ENCODE peak calls at places on chromosomes 6 and 20, in nine cellular contexts. P, A, K, M, E, D, C, H and L are unnamed samples. For H3K27me3, the result is how much of the 10 kb centered on the place peaks cover.

GRCh38 chr6:134175532-134176282 is 123.3 kb upstream of the SLC2A12 start:
- DNase-seq in M (peak), A (peak), C (peak), P (peak), H (peak), D (peak), K (peak), E (peak), L (peak)

GRCh38 chr6:136510782-136511181 is 39.4 kb downstream of the MAP7 start:
- DNase-seq in D (no peak), M (no peak), K (peak), P (no peak), E (no peak), C (no peak), H (no peak), A (no peak), L (no peak)

GRCh38 chr6:131400782-131401496 is 172.1 kb upstream of the ARG1 start:
- DNase-seq in D (no peak), E (no peak), A (no peak), C (no peak), K (no peak), P (no peak), H (no peak), M (no peak), L (no peak)

GRCh38 chr20:44433751-44434538 is 41.7 kb upstream of the TTPAL start:
- DNase-seq in D (no peak), A (peak), C (no peak), H (peak), K (no peak), E (no peak), P (no peak), M (no peak), L (no peak)

GRCh38 chr6:39893286-39893685 is 41.0 kb downstream of the MOCS1 start:
- DNase-seq in K (no peak), A (no peak), M (no peak), H (no peak), D (no peak), P (no peak), E (no peak), C (no peak), L (no peak)

GRCh38 chr20:7411075-7411474 is 529.2 kb downstream of the HAO1 start:
- DNase-seq in A (no peak), K (no peak), M (no peak), C (no peak), H (no peak), P (no peak), E (no peak), D (no peak), L (no peak)

GRCh38 chr6:44262467-44263356 is 2.6 kb downstream of the NFKBIE start:
- DNase-seq in P (no peak), D (no peak), C (peak), H (peak), E (no peak), A (no peak), K (no peak), M (no peak), L (no peak)

GRCh38 chr20:57654363-57654997 is 34.3 kb upstream of the ZBP1 start:
- DNase-seq in D (no peak), K (peak), H (peak), M (peak), P (peak), E (peak), A (peak), C (peak), L (no peak)

GRCh38 chr6:106413016-106413415 is 52.5 kb downstream of the CRYBG1 start:
- DNase-seq in K (no peak), C (no peak), P (no peak), H (no peak), A (no peak), E (no peak), D (no peak), M (no peak), L (no peak)

GRCh38 chr20:34300809-34301586 is 2.2 kb downstream of the AHCY start:
- DNase-seq in C (no peak), K (no peak), D (no peak), M (no peak), P (peak), H (no peak), A (no peak), E (no peak), L (no peak)

GRCh38 chr20:56630506-56631317 is 1.6 kb downstream of the TFAP2C start:
- DNase-seq in D (no peak), C (no peak), M (no peak), H (no peak), K (peak), P (no peak), A (peak), E (no peak), L (no peak)

GRCh38 chr20:23032679-23033078 is 2.4 kb upstream of the SSTR4 start:
- DNase-seq in K (no peak), H (no peak), E (no peak), C (no peak), P (no peak), M (no peak), A (no peak), D (no peak), L (no peak)

GRCh38 chr20:43911066-43911465 is 3.6 kb upstream of the TOX2 start:
- DNase-seq in E (peak), K (no peak), C (no peak), D (no peak), M (peak), A (no peak), P (peak), H (no peak), L (no peak)

GRCh38 chr6:130183271-130184222 is 39.2 kb downstream of the SAMD3 start:
- DNase-seq in D (no peak), H (no peak), M (no peak), P (no peak), C (no peak), E (no peak), A (no peak), K (no peak), L (no peak)

GRCh38 chr6:142804490-142804889 is 140.5 kb downstream of the HIVEP2 start:
- DNase-seq in E (no peak), C (no peak), A (no peak), M (no peak), P (no peak), D (no peak), H (no peak), K (no peak), L (no peak)

GRCh38 chr6:39178804-39179203 is 50.5 kb downstream of the KCNK5 start:
- DNase-seq in M (no peak), C (no peak), E (no peak), D (no peak), H (no peak), A (no peak), K (no peak), P (no peak), L (no peak)

GRCh38 chr20:50607850-50608749 is 83.2 kb downstream of the RIPOR3 start:
- DNase-seq in P (no peak), A (no peak), H (no peak), E (no peak), D (no peak), K (no peak), M (no peak), C (no peak), L (no peak)

GRCh38 chr6:34049395-34050342 is 96.2 kb downstream of the GRM4 start:
- DNase-seq in K (no peak), A (no peak), E (no peak), C (no peak), M (no peak), P (no peak), D (no peak), H (no peak), L (no peak)

GRCh38 chr6:125503181-125503580 is 201.4 kb upstream of the HDDC2 start:
- DNase-seq in M (no peak), C (no peak), P (no peak), A (no peak), K (no peak), H (no peak), E (no peak), D (no peak), L (no peak)

GRCh38 chr20:57514273-57514751 is 10.6 kb downstream of the CTCFL start:
- DNase-seq in M (peak), K (peak), D (peak), A (peak), E (peak), H (peak), P (peak), C (peak), L (no peak)

GRCh38 chr6:85453052-85453451 is 3.2 kb downstream of the NT5E start:
- DNase-seq in E (no peak), A (no peak), D (no peak), K (no peak), M (no peak), P (no peak), C (no peak), H (no peak), L (no peak)
- H3K27me3 ChIP-seq in E (under half), A (under half), D (under half), K (under half), M (under half), P (under half), C (under half), H (under half), L (under half)

GRCh38 chr6:70547905-70548304 is 18.8 kb upstream of the SDHAF4 start:
- DNase-seq in C (no peak), P (no peak), D (no peak), K (no peak), E (no peak), M (no peak), H (no peak), A (no peak), L (no peak)

GRCh38 chr6:70549327-70549726 is 17.4 kb upstream of the SDHAF4 start:
- DNase-seq in P (no peak), E (peak), A (no peak), D (no peak), C (no peak), K (no peak), M (no peak), H (no peak), L (no peak)

GRCh38 chr6:70551566-70551965 is 15.2 kb upstream of the SDHAF4 start:
- DNase-seq in A (no peak), H (no peak), C (no peak), D (no peak), E (no peak), P (no peak), M (no peak), K (no peak), L (no peak)

GRCh38 chr6:70552974-70553373 is 13.8 kb upstream of the SDHAF4 start:
- DNase-seq in A (no peak), D (no peak), P (no peak), E (no peak), M (no peak), C (no peak), K (no peak), H (no peak), L (no peak)

GRCh38 chr6:70547313-70547712 is 19.4 kb upstream of the SDHAF4 start:
- DNase-seq in C (no peak), P (peak), E (peak), K (no peak), D (no peak), A (no peak), H (no peak), M (no peak), L (no peak)
- H3K27ac ChIP-seq in C (no peak), P (no peak), E (no peak), K (no peak), D (no peak), A (no peak), H (no peak), M (no peak), L (no peak)

DNA sequence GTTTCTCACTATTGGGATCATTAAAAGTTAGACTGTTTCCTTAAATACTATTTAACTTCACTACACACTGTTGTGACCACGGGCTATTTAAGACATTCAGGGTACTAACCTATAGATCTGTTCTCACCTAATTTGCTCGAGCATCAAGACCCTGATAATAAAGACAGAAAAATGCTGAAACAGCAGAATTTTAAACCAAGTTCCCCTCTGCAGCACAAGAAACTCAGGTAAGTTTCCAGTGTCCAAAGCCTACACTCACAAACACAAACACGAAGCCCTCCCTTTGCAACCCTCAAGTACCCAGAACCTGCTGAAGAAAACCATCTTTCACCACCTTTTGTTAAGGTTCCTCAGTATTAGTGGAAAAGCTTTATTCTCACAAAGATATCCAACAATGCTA is 4.0 kb downstream of the SNX5 start:
- DNase-seq in C (no peak), D (no peak), A (no peak), H (no peak), K (no peak), P (no peak), E (no peak), M (no peak), L (no peak)
- H3K4me3 ChIP-seq in C (peak), D (no peak), A (no peak), H (no peak), K (no peak), P (peak), E (no peak), M (no peak), L (no peak)

DNA sequence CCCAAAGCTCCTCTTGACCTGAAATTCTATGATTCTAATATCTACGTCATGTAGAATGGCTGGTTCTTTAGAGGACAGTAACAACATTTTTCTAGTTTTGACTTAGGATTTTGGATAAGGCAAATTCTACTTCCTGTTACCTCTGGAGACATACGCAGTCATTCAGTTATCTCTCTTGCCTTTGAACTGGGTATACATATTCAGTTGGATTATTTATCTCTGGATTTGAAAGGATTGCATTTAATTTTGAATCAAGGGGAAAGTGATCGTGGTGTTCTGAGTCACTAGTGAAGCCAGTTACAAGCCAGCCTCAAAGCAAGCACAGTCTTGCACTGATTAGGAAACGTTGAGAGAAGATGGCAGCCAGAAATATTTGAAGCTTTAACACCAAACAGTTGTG is 35.3 kb upstream of the BCAS1 start:
- DNase-seq in D (no peak), P (no peak), A (no peak), H (no peak), C (no peak), M (no peak), E (no peak), K (no peak), L (no peak)
- H3K27me3 ChIP-seq in D (under half), P (under half), A (under half), H (under half), C (under half), M (under half), E (under half), K (under half), L (under half)

DNA sequence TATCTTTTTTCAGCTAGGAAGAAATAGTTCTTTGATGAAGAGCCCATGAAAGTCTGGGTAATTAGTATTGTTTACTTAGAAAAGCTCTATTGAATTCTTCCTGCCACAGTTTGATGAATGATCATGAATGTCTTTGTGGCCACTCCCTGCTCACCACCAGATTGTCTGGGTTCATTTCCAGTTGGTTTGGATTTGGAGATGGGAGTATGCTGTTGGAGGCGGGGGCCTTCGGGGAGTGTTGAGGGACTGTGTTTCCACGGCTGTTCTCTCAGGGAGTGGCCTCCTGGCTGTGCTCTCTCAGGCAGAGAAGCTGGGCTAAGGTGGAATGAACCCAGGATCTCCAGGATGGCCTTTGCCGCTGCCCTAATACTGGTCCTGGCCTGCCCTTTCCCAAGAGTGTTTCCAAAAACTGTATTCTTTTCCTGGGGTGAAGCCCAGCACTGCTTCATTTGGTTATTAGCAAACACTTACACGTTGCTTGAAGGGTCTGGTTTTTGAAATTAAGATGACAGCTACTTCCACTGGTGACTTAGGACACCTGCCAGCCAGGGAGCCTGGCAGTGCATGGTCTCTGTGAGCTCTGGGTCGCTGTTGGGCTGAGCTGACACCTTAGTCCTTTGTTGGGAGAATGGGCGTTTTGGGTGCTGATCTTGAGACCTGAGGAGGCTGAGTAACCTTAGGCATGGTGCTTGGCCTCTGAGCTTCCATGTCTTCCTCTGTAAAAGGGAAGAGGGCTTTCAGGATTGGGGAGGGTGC is 23.2 kb downstream of the PRPF6 start:
- DNase-seq in D (no peak), M (no peak), K (no peak), P (no peak), A (no peak), E (no peak), C (no peak), H (no peak), L (no peak)
- H3K27ac ChIP-seq in D (no peak), M (no peak), K (no peak), P (no peak), A (no peak), E (no peak), C (no peak), H (no peak), L (peak)

GRCh38 chr20:5080384-5080877 is 39.3 kb downstream of the PCNA start:
- DNase-seq in K (no peak), A (no peak), C (peak), D (peak), P (peak), H (no peak), E (peak), M (no peak), L (no peak)

GRCh38 chr20:5074050-5074674 is 45.6 kb downstream of the PCNA start:
- DNase-seq in M (no peak), K (no peak), A (no peak), E (no peak), H (no peak), P (no peak), C (no peak), D (no peak), L (no peak)

GRCh38 chr20:5081196-5081595 is 38.6 kb downstream of the PCNA start:
- DNase-seq in A (no peak), H (no peak), M (no peak), P (no peak), K (no peak), C (no peak), E (no peak), D (no peak), L (no peak)

GRCh38 chr20:5078399-5078958 is 41.3 kb downstream of the PCNA start:
- DNase-seq in K (no peak), D (peak), A (peak), M (peak), C (peak), E (peak), P (peak), H (peak), L (peak)

DNA sequence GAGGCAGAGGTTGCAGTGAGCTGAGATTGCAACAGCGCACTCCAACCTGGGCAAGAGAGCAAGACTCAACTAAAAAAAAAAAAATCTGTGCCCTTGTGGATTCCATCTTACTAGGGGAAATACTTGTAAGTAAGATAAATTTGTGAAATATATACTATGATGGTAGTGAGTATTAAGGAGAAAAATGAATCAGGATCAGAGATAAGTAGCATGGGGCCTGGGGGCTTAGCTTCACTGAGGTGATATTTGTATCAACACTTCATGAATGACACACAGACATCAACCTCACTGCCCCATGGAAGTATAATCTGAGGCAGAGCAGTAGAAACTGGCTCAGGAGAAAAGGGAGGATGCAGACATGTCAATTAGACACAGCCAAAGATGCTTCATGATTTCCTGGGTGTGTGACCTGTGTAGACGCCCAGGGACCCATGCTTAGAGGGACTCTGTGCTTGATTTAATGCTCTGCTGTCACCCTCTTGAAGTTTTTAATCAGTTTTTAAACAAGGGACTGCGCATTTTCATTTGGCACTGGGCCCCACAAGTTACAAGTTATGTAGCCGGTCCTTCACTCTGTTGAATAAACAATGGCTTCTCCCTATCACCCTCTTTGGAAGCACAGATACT is 41.9 kb downstream of the PCNA start:
- DNase-seq in H (no peak), M (no peak), D (no peak), E (no peak), K (no peak), C (no peak), A (no peak), P (no peak), L (no peak)
- H3K4me3 ChIP-seq in H (peak), M (no peak), D (no peak), E (peak), K (no peak), C (peak), A (no peak), P (peak), L (peak)

GRCh38 chr6:127842562-127842961 is 58.3 kb downstream of the THEMIS start:
- DNase-seq in E (no peak), H (no peak), P (no peak), D (peak), A (no peak), C (no peak), M (no peak), K (no peak), L (no peak)

GRCh38 chr6:127845242-127845641 is 55.6 kb downstream of the THEMIS start:
- DNase-seq in A (no peak), M (no peak), H (no peak), K (no peak), D (no peak), E (no peak), C (no peak), P (no peak), L (no peak)

GRCh38 chr6:127841811-127842210 is 59.0 kb downstream of the THEMIS start:
- DNase-seq in M (no peak), K (no peak), C (no peak), E (peak), A (no peak), D (no peak), H (no peak), P (peak), L (no peak)

GRCh38 chr6:127844529-127844928 is 56.3 kb downstream of the THEMIS start:
- DNase-seq in P (no peak), E (peak), A (no peak), K (no peak), H (no peak), M (no peak), D (no peak), C (no peak), L (no peak)

GRCh38 chr6:127843582-127843981 is 57.3 kb downstream of the THEMIS start:
- DNase-seq in C (no peak), E (no peak), M (no peak), P (no peak), A (no peak), D (no peak), H (no peak), K (no peak), L (no peak)
- H3K27me3 ChIP-seq in C (under half), E (under half), M (under half), P (under half), A (under half), D (under half), H (under half), K (under half), L (under half)

DNA sequence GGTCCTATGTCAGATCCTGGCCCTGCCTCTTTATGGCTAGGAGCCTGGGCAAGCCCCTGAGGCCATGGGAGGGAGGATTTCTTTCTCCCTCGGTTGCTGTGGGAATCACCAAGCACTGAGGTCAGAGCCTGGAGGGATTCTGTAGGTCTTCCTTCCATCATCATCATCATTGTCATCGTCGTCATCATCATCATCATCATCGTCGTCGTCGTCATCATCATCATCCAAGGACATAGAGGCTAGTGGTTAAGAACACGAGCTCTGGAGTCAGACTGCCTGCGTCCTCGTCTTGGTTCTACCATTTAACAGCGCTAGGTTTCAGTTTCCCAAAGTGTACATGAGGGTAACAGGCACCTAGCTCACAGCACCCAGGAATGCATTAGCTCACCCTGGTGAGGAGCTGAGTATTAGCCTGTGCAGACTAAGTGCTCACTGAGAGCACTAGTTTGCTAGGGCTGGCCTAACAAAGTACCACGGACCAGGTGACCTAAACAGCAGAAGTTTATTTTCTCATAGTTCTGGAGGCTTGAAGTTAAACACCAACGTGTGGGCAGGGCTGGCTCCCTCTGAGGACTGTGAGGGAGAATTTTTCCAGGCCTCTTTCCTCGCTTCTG is 92.5 kb upstream of the CCDC167 start:
- DNase-seq in D (no peak), K (no peak), C (no peak), M (no peak), A (no peak), E (no peak), P (no peak), H (no peak), L (no peak)
- H3K27ac ChIP-seq in D (no peak), K (no peak), C (no peak), M (no peak), A (no peak), E (no peak), P (no peak), H (no peak), L (no peak)